ENCODE peak calls at places on chromosome 20, in five cellular contexts. One of them, this sample, is unnamed.

GRCh38 chr20:17636523-17637412 is 45.3 kb downstream of the RRBP1 start:
- DNase-seq in stomach: no peak
- DNase-seq in Panc1: no peak
- DNase-seq in GM23338: peak
- DNase-seq in GM12878: no peak
- DNase-seq in this sample: no peak

GRCh38 chr20:63877755-63878470 is 12.8 kb downstream of the TPD52L2 start:
- DNase-seq in stomach: no peak
- DNase-seq in Panc1: no peak
- DNase-seq in GM23338: no peak
- DNase-seq in GM12878: no peak
- DNase-seq in this sample: no peak

GRCh38 chr20:32751309-32752020 is 8.2 kb upstream of the COMMD7 start:
- DNase-seq in stomach: no peak
- DNase-seq in Panc1: no peak
- DNase-seq in GM23338: peak
- DNase-seq in GM12878: no peak
- DNase-seq in this sample: no peak

GRCh38 chr20:17798601-17799000 is 98.8 kb downstream of the BANF2 start:
- DNase-seq in stomach: no peak
- DNase-seq in Panc1: no peak
- DNase-seq in GM23338: no peak
- DNase-seq in GM12878: no peak
- DNase-seq in this sample: no peak

GRCh38 chr20:20635006-20635405 is 77.4 kb downstream of the RALGAPA2 start:
- DNase-seq in stomach: no peak
- DNase-seq in Panc1: no peak
- DNase-seq in GM23338: no peak
- DNase-seq in GM12878: no peak
- DNase-seq in this sample: no peak

GRCh38 chr20:46051556-46052323 is 22.7 kb downstream of the SLC12A5 start:
- DNase-seq in stomach: no peak
- DNase-seq in Panc1: no peak
- DNase-seq in GM23338: no peak
- DNase-seq in GM12878: no peak
- DNase-seq in this sample: no peak

GRCh38 chr20:1489764-1490436 is 1.3 kb downstream of the SIRPB2 start:
- DNase-seq in stomach: no peak
- DNase-seq in Panc1: no peak
- DNase-seq in GM23338: no peak
- DNase-seq in GM12878: no peak
- DNase-seq in this sample: peak

GRCh38 chr20:10047427-10047826 is 12.6 kb downstream of the ANKEF1 start:
- DNase-seq in stomach: no peak
- DNase-seq in Panc1: no peak
- DNase-seq in GM23338: peak
- DNase-seq in GM12878: no peak
- DNase-seq in this sample: no peak

GRCh38 chr20:63942250-63943006 is 13.8 kb downstream of the UCKL1 start:
- DNase-seq in stomach: peak
- DNase-seq in Panc1: no peak
- DNase-seq in GM23338: peak
- DNase-seq in GM12878: no peak
- DNase-seq in this sample: no peak

GRCh38 chr20:64064145-64064698 is 1.2 kb downstream of the TCEA2 start:
- DNase-seq in stomach: peak
- DNase-seq in Panc1: no peak
- DNase-seq in GM23338: no peak
- DNase-seq in GM12878: no peak
- DNase-seq in this sample: peak

GRCh38 chr20:46056027-46056833 is 27.2 kb downstream of the SLC12A5 start:
- DNase-seq in stomach: no peak
- DNase-seq in Panc1: no peak
- DNase-seq in GM23338: no peak
- DNase-seq in GM12878: no peak
- DNase-seq in this sample: no peak

GRCh38 chr20:49868538-49868937 is 46.8 kb downstream of the SPATA2 start:
- DNase-seq in stomach: no peak
- DNase-seq in Panc1: no peak
- DNase-seq in GM23338: no peak
- DNase-seq in GM12878: peak
- DNase-seq in this sample: no peak

GRCh38 chr20:12093062-12093796 is 175.5 kb downstream of the BTBD3 start:
- DNase-seq in stomach: no peak
- DNase-seq in Panc1: no peak
- DNase-seq in GM23338: no peak
- DNase-seq in GM12878: no peak
- DNase-seq in this sample: no peak

GRCh38 chr20:46544576-46544975 is 5.9 kb downstream of the OCSTAMP start:
- DNase-seq in stomach: no peak
- DNase-seq in Panc1: no peak
- DNase-seq in GM23338: no peak
- DNase-seq in GM12878: no peak
- DNase-seq in this sample: no peak

GRCh38 chr20:3071610-3072529 is at the start of gene OXT:
- DNase-seq in stomach: no peak
- DNase-seq in Panc1: no peak
- DNase-seq in GM23338: peak
- DNase-seq in GM12878: no peak
- DNase-seq in this sample: no peak

DNA sequence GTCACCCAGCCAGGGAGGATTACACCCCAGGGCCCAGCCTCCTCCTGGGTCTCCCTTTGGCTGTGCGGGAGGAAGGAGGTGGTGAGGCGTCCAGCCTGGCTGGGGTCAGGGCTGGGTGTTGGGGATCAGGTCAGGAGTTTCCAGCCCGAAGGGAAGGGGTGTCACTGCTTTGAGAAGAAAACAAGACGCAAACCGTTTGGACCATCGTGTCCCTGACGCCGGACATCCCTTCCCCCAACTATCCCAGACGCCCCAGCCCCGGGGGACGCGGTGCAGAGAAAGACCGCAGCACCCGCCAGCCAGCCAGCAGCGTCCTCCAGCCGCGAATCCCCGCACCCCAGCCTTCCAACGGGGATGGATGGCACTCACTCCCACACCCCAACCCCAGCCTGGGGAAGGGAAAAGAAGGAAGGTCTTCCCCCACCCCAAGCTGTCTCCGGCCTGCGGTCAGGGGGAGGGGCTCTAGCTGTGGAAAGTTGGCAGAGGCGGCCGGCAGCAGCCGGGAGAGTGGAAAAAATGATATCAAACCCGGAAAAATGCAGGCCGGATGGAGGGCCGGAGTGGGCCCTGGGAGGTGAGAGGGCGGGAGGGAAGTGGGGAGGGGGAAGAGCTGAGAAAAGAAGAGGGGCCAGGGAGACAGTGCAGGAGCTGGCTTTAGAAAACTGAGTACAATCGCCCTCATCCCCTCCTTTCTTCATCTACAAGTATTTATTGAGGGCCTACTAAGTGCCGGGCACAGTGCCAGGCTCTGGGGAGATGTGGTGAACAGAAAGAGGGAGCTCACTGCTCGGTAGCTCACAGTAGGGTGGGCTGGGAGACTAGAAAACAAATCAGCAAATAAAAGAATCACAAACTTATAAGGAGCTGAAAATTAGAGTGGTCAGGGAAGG is 10.6 kb downstream of the REM1 start:
- DNase-seq in stomach: no peak
- DNase-seq in Panc1: no peak
- DNase-seq in GM23338: peak
- DNase-seq in GM12878: no peak
- DNase-seq in this sample: no peak
- TF ChIP-seq POLR2AphosphoS5 in stomach: no peak
- TF ChIP-seq POLR2AphosphoS5 in Panc1: no peak
- TF ChIP-seq POLR2AphosphoS5 in GM23338: no peak
- TF ChIP-seq POLR2AphosphoS5 in GM12878: no peak
- TF ChIP-seq POLR2AphosphoS5 in this sample: no peak

GRCh38 chr20:62232764-62233645 is 5.3 kb upstream of the OSBPL2 start:
- DNase-seq in stomach: peak
- DNase-seq in Panc1: no peak
- DNase-seq in GM23338: no peak
- DNase-seq in GM12878: no peak
- DNase-seq in this sample: no peak

GRCh38 chr20:62230696-62231095 is 7.6 kb upstream of the OSBPL2 start:
- DNase-seq in stomach: no peak
- DNase-seq in Panc1: no peak
- DNase-seq in GM23338: no peak
- DNase-seq in GM12878: no peak
- DNase-seq in this sample: no peak

GRCh38 chr20:62233684-62234083 is 4.6 kb upstream of the OSBPL2 start:
- DNase-seq in stomach: no peak
- DNase-seq in Panc1: no peak
- DNase-seq in GM23338: no peak
- DNase-seq in GM12878: no peak
- DNase-seq in this sample: no peak

GRCh38 chr20:62231292-62231691 is 7.0 kb upstream of the OSBPL2 start:
- DNase-seq in stomach: no peak
- DNase-seq in Panc1: no peak
- DNase-seq in GM23338: no peak
- DNase-seq in GM12878: no peak
- DNase-seq in this sample: no peak

GRCh38 chr20:62232194-62232593 is 6.1 kb upstream of the OSBPL2 start:
- DNase-seq in stomach: peak
- DNase-seq in Panc1: no peak
- DNase-seq in GM23338: no peak
- DNase-seq in GM12878: no peak
- DNase-seq in this sample: no peak
- TF ChIP-seq POLR2AphosphoS5 in stomach: no peak
- TF ChIP-seq POLR2AphosphoS5 in Panc1: no peak
- TF ChIP-seq POLR2AphosphoS5 in GM23338: no peak
- TF ChIP-seq POLR2AphosphoS5 in GM12878: no peak
- TF ChIP-seq POLR2AphosphoS5 in this sample: no peak

DNA sequence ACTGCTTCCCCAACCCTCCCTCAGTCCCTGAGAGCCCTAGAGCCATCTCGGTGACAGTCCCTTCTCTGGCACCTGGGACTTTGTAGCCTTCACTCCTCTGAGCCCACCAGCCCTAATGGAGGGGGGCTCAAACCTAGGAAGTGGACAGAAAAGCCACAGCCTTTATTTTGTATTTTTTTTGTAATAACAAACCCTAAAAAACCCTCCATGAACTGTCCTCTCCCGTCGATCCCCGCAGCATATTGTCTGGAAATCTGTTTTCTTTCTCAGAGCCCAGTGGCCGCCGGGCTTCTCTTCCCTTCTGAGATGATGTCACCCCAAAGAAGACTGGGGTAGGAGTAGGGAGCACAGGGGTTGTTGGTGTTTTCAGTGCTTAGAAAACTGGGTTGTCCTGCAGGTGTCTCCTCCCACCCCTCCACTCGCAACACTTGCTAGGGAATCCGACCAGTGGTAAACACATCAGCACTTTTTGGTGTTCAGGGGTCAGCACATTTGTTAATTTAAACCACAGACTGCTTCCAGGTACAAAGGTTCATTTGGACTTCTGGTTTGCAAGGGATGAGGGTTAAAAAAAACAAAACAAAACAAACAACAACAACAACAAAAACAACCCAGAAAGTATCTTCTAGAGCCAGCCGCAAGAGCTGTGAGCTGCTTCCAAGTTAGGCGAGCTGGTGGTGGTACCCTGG is 9.9 kb downstream of the PAX1 start:
- DNase-seq in stomach: no peak
- DNase-seq in Panc1: no peak
- DNase-seq in GM23338: no peak
- DNase-seq in GM12878: no peak
- DNase-seq in this sample: no peak
- TF ChIP-seq POLR2AphosphoS5 in stomach: no peak
- TF ChIP-seq POLR2AphosphoS5 in Panc1: no peak
- TF ChIP-seq POLR2AphosphoS5 in GM23338: no peak
- TF ChIP-seq POLR2AphosphoS5 in GM12878: no peak
- TF ChIP-seq POLR2AphosphoS5 in this sample: no peak

DNA sequence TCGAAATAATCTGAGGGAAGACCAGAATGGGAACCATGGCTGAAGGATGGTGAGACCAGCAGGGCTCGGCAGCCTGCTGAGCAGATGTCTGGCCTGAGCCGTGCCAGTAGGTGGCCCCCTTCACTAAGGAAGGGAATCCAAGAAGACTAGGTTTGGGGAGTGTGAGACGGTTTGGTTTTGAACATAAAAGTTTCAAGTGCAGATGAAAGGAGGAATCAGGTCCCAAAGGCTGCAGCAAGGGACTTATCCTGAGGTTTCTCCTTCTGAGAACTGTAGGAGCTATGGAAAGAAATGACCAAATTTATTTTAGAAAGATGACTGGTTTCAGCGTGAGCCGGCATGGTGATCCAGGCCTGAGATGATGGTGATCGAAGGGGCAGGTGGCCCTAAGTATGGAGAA is 4.6 kb upstream of the OSER1 start:
- DNase-seq in stomach: peak
- DNase-seq in Panc1: no peak
- DNase-seq in GM23338: peak
- DNase-seq in GM12878: no peak
- DNase-seq in this sample: peak
- TF ChIP-seq POLR2AphosphoS5 in stomach: peak
- TF ChIP-seq POLR2AphosphoS5 in Panc1: no peak
- TF ChIP-seq POLR2AphosphoS5 in GM23338: no peak
- TF ChIP-seq POLR2AphosphoS5 in GM12878: no peak
- TF ChIP-seq POLR2AphosphoS5 in this sample: no peak

GRCh38 chr20:36677422-36677771 is 31.4 kb upstream of the SLA2 start:
- DNase-seq in stomach: no peak
- DNase-seq in Panc1: no peak
- DNase-seq in GM23338: no peak
- DNase-seq in GM12878: no peak
- DNase-seq in this sample: no peak
- TF ChIP-seq POLR2AphosphoS5 in stomach: no peak
- TF ChIP-seq POLR2AphosphoS5 in Panc1: no peak
- TF ChIP-seq POLR2AphosphoS5 in GM23338: peak
- TF ChIP-seq POLR2AphosphoS5 in GM12878: no peak
- TF ChIP-seq POLR2AphosphoS5 in this sample: no peak

DNA sequence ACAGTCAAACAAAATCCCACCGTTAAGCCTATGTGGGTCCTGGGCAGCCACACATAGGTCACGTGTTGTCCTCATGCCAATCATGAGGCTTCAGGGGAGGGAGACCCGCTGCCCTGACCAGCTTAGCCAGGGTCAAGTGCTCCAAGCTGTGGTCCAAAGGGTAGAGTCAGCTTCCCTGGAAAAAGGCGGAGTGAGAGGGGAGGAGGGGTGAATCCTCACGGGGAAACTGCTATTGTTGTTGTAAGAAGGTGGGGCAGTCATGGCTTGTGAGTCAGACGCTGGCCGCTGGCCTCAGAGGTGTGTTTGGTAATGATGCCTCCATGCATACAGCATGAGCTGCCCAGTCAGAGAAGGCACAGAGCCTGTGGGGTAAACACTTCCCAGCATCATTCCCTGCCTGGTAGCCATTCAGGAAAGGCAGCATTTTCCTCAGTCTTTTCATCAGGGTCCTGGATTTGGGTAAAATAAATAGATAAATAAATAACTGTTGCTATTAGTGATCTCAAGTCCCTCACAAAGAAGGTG is 8.7 kb downstream of the CST3 start:
- DNase-seq in stomach: peak
- DNase-seq in Panc1: peak
- DNase-seq in GM23338: no peak
- DNase-seq in GM12878: no peak
- DNase-seq in this sample: peak
- TF ChIP-seq POLR2AphosphoS5 in stomach: no peak
- TF ChIP-seq POLR2AphosphoS5 in Panc1: no peak
- TF ChIP-seq POLR2AphosphoS5 in GM23338: no peak
- TF ChIP-seq POLR2AphosphoS5 in GM12878: no peak
- TF ChIP-seq POLR2AphosphoS5 in this sample: no peak

DNA sequence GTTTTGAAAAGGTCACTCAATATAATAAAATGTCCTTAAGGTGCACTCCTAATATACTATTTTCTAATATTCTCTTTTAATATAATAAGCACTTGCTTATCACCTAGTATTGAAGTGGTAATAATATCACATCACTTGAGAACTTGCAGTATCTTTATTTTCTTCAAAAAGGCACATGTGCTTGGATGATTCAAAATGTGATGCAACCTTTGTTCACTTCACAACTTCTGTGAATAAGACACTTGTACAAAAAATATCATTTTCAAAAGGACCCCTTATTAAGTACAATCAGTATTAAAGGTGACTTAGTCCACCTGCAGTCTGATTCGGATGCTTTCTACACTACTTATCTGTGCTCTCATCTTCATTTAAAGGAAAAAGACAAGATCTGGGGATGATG is 3.4 kb downstream of the PRELID3B start:
- DNase-seq in stomach: no peak
- DNase-seq in Panc1: no peak
- DNase-seq in GM23338: no peak
- DNase-seq in GM12878: no peak
- DNase-seq in this sample: no peak
- TF ChIP-seq POLR2AphosphoS5 in stomach: no peak
- TF ChIP-seq POLR2AphosphoS5 in Panc1: no peak
- TF ChIP-seq POLR2AphosphoS5 in GM23338: no peak
- TF ChIP-seq POLR2AphosphoS5 in GM12878: no peak
- TF ChIP-seq POLR2AphosphoS5 in this sample: no peak